ENCODE peak calls at places on chromosome 4, in five cellular contexts. A, E, X, G and S are unnamed samples.

GRCh38 chr4:88802585-88803285 is 105.1 kb upstream of the NAP1L5 start:
- DNase-seq in A (no peak), E (no peak), X (no peak), G (no peak), S (no peak)

GRCh38 chr4:98864560-98864959 is 64.4 kb downstream of the EIF4E start:
- DNase-seq in A (no peak), E (no peak), X (no peak), G (no peak), S (no peak)

GRCh38 chr4:157700898-157701694 is 471.7 kb downstream of the GASK1B start:
- DNase-seq in A (no peak), E (no peak), X (no peak), G (no peak), S (no peak)

GRCh38 chr4:172998527-172999469 is 169.8 kb upstream of the GALNT7 start:
- DNase-seq in A (no peak), E (no peak), X (no peak), G (no peak), S (no peak)

GRCh38 chr4:36269116-36269515 is 12.3 kb upstream of the DTHD1 start:
- DNase-seq in A (no peak), E (peak), X (no peak), G (no peak), S (no peak)

GRCh38 chr4:31088600-31089230 is 368.5 kb downstream of the PCDH7 start:
- DNase-seq in A (no peak), E (no peak), X (no peak), G (no peak), S (no peak)

GRCh38 chr4:129623233-129623632 is 527.3 kb downstream of the C4orf33 start:
- DNase-seq in A (no peak), E (no peak), X (no peak), G (no peak), S (no peak)

GRCh38 chr4:76055005-76055404 is 19.1 kb upstream of the CXCL11 start:
- DNase-seq in A (no peak), E (no peak), X (no peak), G (no peak), S (no peak)

GRCh38 chr4:76689079-76689817 is 208.7 kb downstream of the SOWAHB start:
- DNase-seq in A (no peak), E (no peak), X (no peak), G (peak), S (peak)

GRCh38 chr4:37951465-37952352 is 8.5 kb upstream of the PTTG2 start:
- DNase-seq in A (peak), E (no peak), X (no peak), G (no peak), S (no peak)

GRCh38 chr4:138406881-138407280 is 164.7 kb upstream of the SLC7A11 start:
- DNase-seq in A (no peak), E (no peak), X (no peak), G (no peak), S (no peak)

GRCh38 chr4:41257257-41257900 is 651 bp downstream of the UCHL1 start:
- DNase-seq in A (peak), E (no peak), X (no peak), G (peak), S (peak)

GRCh38 chr4:152094851-152095700 is 334.3 kb upstream of the GATB start:
- DNase-seq in A (no peak), E (no peak), X (no peak), G (no peak), S (no peak)

GRCh38 chr4:92988301-92988700 is 684.5 kb downstream of the GRID2 start:
- DNase-seq in A (no peak), E (no peak), X (no peak), G (no peak), S (no peak)

GRCh38 chr4:128346054-128346716 is 58.6 kb upstream of the PGRMC2 start:
- DNase-seq in A (no peak), E (no peak), X (no peak), G (no peak), S (no peak)

GRCh38 chr4:128686810-128687209 is 122.7 kb upstream of the JADE1 start:
- DNase-seq in A (no peak), E (no peak), X (no peak), G (no peak), S (no peak)

GRCh38 chr4:119746951-119747350 is 118.3 kb upstream of the PDE5A start:
- DNase-seq in A (no peak), E (no peak), X (no peak), G (no peak), S (no peak)

GRCh38 chr4:3832536-3833220 is 66.5 kb downstream of the ADRA2C start:
- DNase-seq in A (no peak), E (no peak), X (no peak), G (no peak), S (no peak)

GRCh38 chr4:3793545-3793944 is 27.4 kb downstream of the ADRA2C start:
- DNase-seq in A (no peak), E (no peak), X (no peak), G (no peak), S (no peak)

GRCh38 chr4:161256716-161257115 is 907.1 kb downstream of the FSTL5 start:
- DNase-seq in A (peak), E (no peak), X (no peak), G (no peak), S (peak)

GRCh38 chr4:184641022-184641421 is 8.2 kb downstream of the CASP3 start:
- DNase-seq in A (no peak), E (no peak), X (no peak), G (no peak), S (no peak)